ENCODE peak calls at places on chromosomes 2 and 18, in four cellular contexts. One of them, this sample, is unnamed.

GRCh38 chr18:45565280-45565970 is 49.9 kb upstream of the SLC14A2 start:
- DNase-seq in stomach: no peak
- DNase-seq in sigmoid colon: no peak
- DNase-seq in SK-N-SH: no peak
- DNase-seq in this sample: no peak

GRCh38 chr2:24855022-24855622 is 61.9 kb downstream of the CENPO start:
- DNase-seq in stomach: no peak
- DNase-seq in SK-N-SH: no peak
- DNase-seq in sigmoid colon: peak; percentile 53
- DNase-seq in this sample: no peak

GRCh38 chr2:391658-392170 is 103.8 kb upstream of the ALKAL2 start:
- DNase-seq in stomach: no peak
- DNase-seq in SK-N-SH: no peak
- DNase-seq in sigmoid colon: no peak
- DNase-seq in this sample: no peak

GRCh38 chr2:241255542-241256167 is 59.8 kb downstream of the HDLBP start:
- DNase-seq in stomach: peak; percentile 22
- DNase-seq in sigmoid colon: peak; percentile 52
- DNase-seq in SK-N-SH: no peak
- DNase-seq in this sample: no peak

GRCh38 chr2:152339762-152340286 is 4.8 kb downstream of the FMNL2 start:
- DNase-seq in sigmoid colon: no peak
- DNase-seq in stomach: no peak
- DNase-seq in SK-N-SH: no peak
- DNase-seq in this sample: no peak

GRCh38 chr2:9280204-9280603 is 73.6 kb downstream of the ASAP2 start:
- DNase-seq in sigmoid colon: no peak
- DNase-seq in SK-N-SH: no peak
- DNase-seq in stomach: no peak
- DNase-seq in this sample: no peak

GRCh38 chr2:111200333-111200879 is 79.7 kb downstream of the BCL2L11 start:
- DNase-seq in sigmoid colon: no peak
- DNase-seq in stomach: no peak
- DNase-seq in SK-N-SH: no peak
- DNase-seq in this sample: peak; percentile 75

GRCh38 chr2:240363718-240364581 is 71.5 kb upstream of the GPC1 start:
- DNase-seq in sigmoid colon: no peak
- DNase-seq in SK-N-SH: no peak
- DNase-seq in stomach: no peak
- DNase-seq in this sample: no peak

GRCh38 chr2:231378028-231378722 is 17.3 kb upstream of the B3GNT7 start:
- DNase-seq in stomach: peak; percentile 61
- DNase-seq in SK-N-SH: no peak
- DNase-seq in sigmoid colon: no peak
- DNase-seq in this sample: no peak

GRCh38 chr2:118530976-118531375 is 316.5 kb downstream of the EN1 start:
- DNase-seq in SK-N-SH: no peak
- DNase-seq in stomach: no peak
- DNase-seq in sigmoid colon: no peak
- DNase-seq in this sample: no peak

GRCh38 chr2:153230977-153231376 is 247.6 kb downstream of the RPRM start:
- DNase-seq in SK-N-SH: no peak
- DNase-seq in sigmoid colon: no peak
- DNase-seq in stomach: no peak
- DNase-seq in this sample: no peak

GRCh38 chr2:45176399-45176798 is 167.1 kb upstream of the SIX2 start:
- DNase-seq in stomach: no peak
- DNase-seq in SK-N-SH: no peak
- DNase-seq in sigmoid colon: no peak
- DNase-seq in this sample: no peak

GRCh38 chr2:55156326-55156725 is 75.8 kb downstream of the CLHC1 start:
- DNase-seq in SK-N-SH: no peak
- DNase-seq in stomach: no peak
- DNase-seq in sigmoid colon: no peak
- DNase-seq in this sample: no peak

DNA sequence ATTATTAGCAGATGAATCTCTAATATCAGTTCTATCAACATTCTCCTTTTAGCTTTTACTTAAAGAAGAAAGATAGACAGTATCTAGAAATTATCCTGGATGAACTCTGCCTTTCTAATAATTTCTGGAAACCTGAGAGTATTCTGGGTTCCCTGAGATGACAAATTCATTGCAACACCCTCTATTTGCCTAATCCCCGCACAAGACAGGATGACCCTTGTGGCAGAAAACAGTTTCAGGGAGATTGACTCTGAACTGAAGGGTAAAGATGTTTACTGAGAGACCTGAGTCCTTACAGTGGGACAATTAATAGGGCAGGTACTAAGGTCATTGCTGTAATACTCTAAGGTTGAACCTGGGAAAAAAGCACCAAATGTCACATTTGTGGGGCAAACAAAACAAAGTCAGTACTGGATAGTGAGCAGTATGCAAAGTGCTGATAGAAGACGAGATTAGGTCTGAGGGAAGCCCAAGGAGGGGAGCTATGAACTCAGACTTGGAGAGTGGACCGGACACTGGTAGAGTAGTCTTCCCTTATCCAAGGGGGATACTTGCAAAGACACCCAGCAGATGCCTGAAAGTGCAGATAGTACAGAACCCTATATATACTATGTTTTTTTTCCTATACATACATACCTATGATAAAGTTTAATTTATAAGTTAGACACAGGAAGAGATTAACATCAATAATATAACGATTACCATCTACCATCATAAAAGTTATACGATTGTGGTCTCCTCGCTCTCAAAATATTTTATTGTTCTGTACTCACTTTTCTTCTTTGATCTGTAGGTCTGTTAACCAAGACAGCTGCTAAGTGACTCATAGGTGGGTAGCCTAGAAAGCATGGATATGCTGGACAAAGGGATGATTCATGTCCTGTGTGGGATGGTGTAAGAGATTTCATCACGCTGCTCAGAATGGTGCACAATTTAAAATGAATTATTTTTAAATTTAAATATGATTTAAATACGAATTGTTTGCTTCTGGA is 148.3 kb upstream of the KLHL14 start:
- DNase-seq in sigmoid colon: no peak
- DNase-seq in stomach: no peak
- DNase-seq in SK-N-SH: no peak
- DNase-seq in this sample: no peak
- TF ChIP-seq EP300 in sigmoid colon: no peak
- TF ChIP-seq EP300 in stomach: no peak
- TF ChIP-seq EP300 in SK-N-SH: no peak
- TF ChIP-seq EP300 in this sample: no peak

DNA sequence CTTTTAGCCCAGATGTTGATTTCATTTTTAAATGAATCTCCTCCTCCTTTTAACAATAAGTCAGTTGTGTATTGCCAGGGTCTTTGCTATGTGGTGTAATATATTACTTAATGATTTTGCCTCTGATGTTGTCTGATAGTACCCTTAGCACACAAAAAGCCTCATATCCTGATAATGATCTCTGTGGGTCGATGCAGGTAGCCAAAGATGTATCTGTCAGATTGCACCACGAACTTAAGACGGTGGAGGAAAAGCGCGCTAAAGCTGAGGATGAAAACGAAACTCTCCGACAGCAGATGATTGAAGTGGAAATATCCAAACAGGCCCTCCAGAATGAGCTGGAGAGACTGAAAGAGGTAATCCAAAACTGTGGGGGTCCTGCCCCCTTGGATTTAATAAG is 14.8 kb downstream of the MTCL1 start:
- DNase-seq in stomach: no peak
- DNase-seq in sigmoid colon: no peak
- DNase-seq in SK-N-SH: no peak
- DNase-seq in this sample: no peak
- H3K4me1 ChIP-seq in stomach: peaks cover 4% of the 10 kb centered on the region
- H3K4me1 ChIP-seq in sigmoid colon: peaks cover 23% of the 10 kb centered on the region
- H3K4me1 ChIP-seq in SK-N-SH: no peaks in the 10 kb centered on the region
- H3K4me1 ChIP-seq in this sample: no peaks in the 10 kb centered on the region

GRCh38 chr2:26001743-26002341 is 19.5 kb upstream of the KIF3C start:
- DNase-seq in sigmoid colon: peak; percentile 90
- DNase-seq in stomach: peak; percentile 91
- DNase-seq in SK-N-SH: no peak
- DNase-seq in this sample: no peak
- TF ChIP-seq EP300 in sigmoid colon: no peak
- TF ChIP-seq EP300 in stomach: no peak
- TF ChIP-seq EP300 in SK-N-SH: no peak
- TF ChIP-seq EP300 in this sample: no peak

GRCh38 chr2:239225921-239226561 is 174.8 kb downstream of the HDAC4 start:
- DNase-seq in sigmoid colon: peak; percentile 74
- DNase-seq in stomach: peak; percentile 21
- DNase-seq in SK-N-SH: no peak
- DNase-seq in this sample: no peak
- H3K4me1 ChIP-seq in sigmoid colon: peaks cover 98% of the 10 kb centered on the region
- H3K4me1 ChIP-seq in stomach: peaks cover 60% of the 10 kb centered on the region
- H3K4me1 ChIP-seq in SK-N-SH: peaks cover 13% of the 10 kb centered on the region
- H3K4me1 ChIP-seq in this sample: peaks cover 88% of the 10 kb centered on the region

GRCh38 chr2:135985018-135985825 is at the start of gene DARS1:
- DNase-seq in SK-N-SH: peak; percentile 95
- DNase-seq in sigmoid colon: peak; percentile 95
- DNase-seq in stomach: peak; percentile 91
- DNase-seq in this sample: peak; percentile 96
- TF ChIP-seq EP300 in SK-N-SH: no peak
- TF ChIP-seq EP300 in sigmoid colon: no peak
- TF ChIP-seq EP300 in stomach: no peak
- TF ChIP-seq EP300 in this sample: no peak

DNA sequence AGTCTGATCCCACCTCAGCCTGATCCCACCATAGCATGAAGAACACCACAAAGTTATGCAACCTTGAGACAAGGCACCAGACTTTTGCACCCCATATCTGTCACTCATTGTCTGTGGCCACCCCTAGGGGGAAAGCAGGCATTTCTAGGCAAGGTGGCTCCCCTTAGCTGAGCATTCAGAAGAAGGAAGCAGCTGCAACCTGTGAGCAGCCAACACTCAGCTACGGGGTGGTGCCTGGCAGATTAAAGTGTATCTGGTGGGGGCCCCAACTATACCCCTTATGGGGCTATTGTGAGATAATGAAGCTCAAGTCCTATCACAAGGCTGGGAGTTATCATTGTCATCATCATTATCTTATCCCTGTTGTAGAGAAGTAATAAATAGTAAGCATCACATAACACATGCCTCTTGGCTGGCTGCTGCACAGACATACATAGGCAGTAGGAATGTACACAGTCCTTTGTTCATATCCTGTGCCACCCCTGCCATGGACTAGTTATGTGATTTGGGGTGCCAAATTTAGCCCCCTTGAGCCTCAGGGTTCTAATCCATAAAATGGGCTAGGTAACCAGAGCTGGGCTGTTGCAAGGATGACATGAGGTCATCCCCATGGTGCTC is 20.6 kb upstream of the TMEM163 start:
- DNase-seq in stomach: no peak
- DNase-seq in SK-N-SH: no peak
- DNase-seq in sigmoid colon: no peak
- DNase-seq in this sample: peak; percentile 74
- H3K4me1 ChIP-seq in stomach: no peaks in the 10 kb centered on the region
- H3K4me1 ChIP-seq in SK-N-SH: no peaks in the 10 kb centered on the region
- H3K4me1 ChIP-seq in sigmoid colon: no peaks in the 10 kb centered on the region
- H3K4me1 ChIP-seq in this sample: no peaks in the 10 kb centered on the region

This sample was measured in esophagus muscularis mucosa.